ENCODE peak calls at places on chromosomes 2 and 18, in seven cellular contexts. U, J, T, A, N, C and P are unnamed samples.

GRCh38 chr2:85705680-85706039 is 11.5 kb downstream of the GNLY start:
- DNase-seq in U (peak; percentile 95), J (peak; percentile 62), T (no peak), A (no peak), N (no peak), C (no peak), P (no peak)

GRCh38 chr2:11904029-11904428 is 157.6 kb downstream of the LPIN1 start:
- DNase-seq in U (no peak), J (no peak), T (no peak), A (no peak), N (no peak), C (no peak), P (no peak)

GRCh38 chr2:234483568-234484251 is 13.2 kb downstream of the ARL4C start:
- DNase-seq in U (no peak), J (no peak), T (peak; percentile 64), A (no peak), N (no peak), C (no peak), P (peak; percentile 25)

GRCh38 chr2:143223556-143223955 is 94.3 kb downstream of the ARHGAP15 start:
- DNase-seq in U (no peak), J (no peak), T (no peak), A (no peak), N (no peak), C (no peak), P (no peak)

GRCh38 chr18:30992231-30992630 is 50.3 kb downstream of the DSC3 start:
- DNase-seq in U (no peak), J (no peak), T (no peak), A (no peak), N (no peak), C (no peak), P (no peak)

GRCh38 chr2:44510246-44510645 is 148.5 kb downstream of the CAMKMT start:
- DNase-seq in U (no peak), J (no peak), T (no peak), A (no peak), N (no peak), C (no peak), P (no peak)

GRCh38 chr18:54742654-54743053 is 85.6 kb upstream of the RAB27B start:
- DNase-seq in U (peak; percentile 100), J (peak; percentile 62), T (no peak), A (peak; percentile 51), N (no peak), C (no peak), P (peak; percentile 41)

GRCh38 chr2:160836755-160837154 is 323.5 kb upstream of the TANK start:
- DNase-seq in U (peak; percentile 97), J (no peak), T (no peak), A (no peak), N (no peak), C (no peak), P (no peak)

GRCh38 chr2:216827073-216827725 is 32.7 kb downstream of the TNP1 start:
- DNase-seq in U (no peak), J (no peak), T (no peak), A (no peak), N (no peak), C (no peak), P (no peak)

GRCh38 chr2:69309336-69310048 is 77.5 kb downstream of the GFPT1 start:
- DNase-seq in U (peak; percentile 66), J (peak; percentile 55), T (peak; percentile 76), A (peak; percentile 31), N (no peak), C (no peak), P (peak; percentile 81)

GRCh38 chr2:219452361-219453317 is 18.0 kb downstream of the SPEG start:
- DNase-seq in U (peak; percentile 97), J (no peak), T (no peak), A (no peak), N (no peak), C (no peak), P (no peak)

GRCh38 chr2:215825709-215826108 is 187.6 kb downstream of the MREG start:
- DNase-seq in U (peak; percentile 78), J (no peak), T (no peak), A (no peak), N (no peak), C (no peak), P (no peak)

GRCh38 chr18:36380173-36380827 is 82.8 kb downstream of the FHOD3 start:
- DNase-seq in U (no peak), J (no peak), T (no peak), A (no peak), N (no peak), C (no peak), P (no peak)

GRCh38 chr2:38723173-38723572 is 28.0 kb downstream of the SRSF7 start:
- DNase-seq in U (no peak), J (peak; percentile 36), T (no peak), A (no peak), N (no peak), C (no peak), P (no peak)

GRCh38 chr2:172234716-172235661 is 132.3 kb upstream of the DLX2 start:
- DNase-seq in U (no peak), J (peak; percentile 33), T (peak; percentile 77), A (no peak), N (no peak), C (peak; percentile 83), P (peak; percentile 75)

GRCh38 chr2:65416945-65417344 is 15.5 kb downstream of the SPRED2 start:
- DNase-seq in U (no peak), J (peak; percentile 92), T (peak; percentile 73), A (no peak), N (no peak), C (no peak), P (peak; percentile 75)

GRCh38 chr2:20076757-20077156 is 25.3 kb upstream of the LAPTM4A start:
- DNase-seq in U (no peak), J (no peak), T (no peak), A (no peak), N (no peak), C (no peak), P (no peak)

GRCh38 chr2:66692521-66692920 is 257.6 kb downstream of the MEIS1 start:
- DNase-seq in U (peak; percentile 62), J (no peak), T (no peak), A (no peak), N (no peak), C (no peak), P (no peak)

GRCh38 chr2:66689456-66690051 is 254.6 kb downstream of the MEIS1 start:
- DNase-seq in U (peak; percentile 71), J (no peak), T (no peak), A (no peak), N (no peak), C (no peak), P (no peak)

GRCh38 chr2:66691199-66691975 is 256.5 kb downstream of the MEIS1 start:
- DNase-seq in U (peak; percentile 82), J (no peak), T (no peak), A (no peak), N (no peak), C (no peak), P (no peak)

GRCh38 chr2:66686768-66687167 is 251.8 kb downstream of the MEIS1 start:
- DNase-seq in U (peak; percentile 76), J (no peak), T (no peak), A (no peak), N (no peak), C (no peak), P (no peak)

DNA sequence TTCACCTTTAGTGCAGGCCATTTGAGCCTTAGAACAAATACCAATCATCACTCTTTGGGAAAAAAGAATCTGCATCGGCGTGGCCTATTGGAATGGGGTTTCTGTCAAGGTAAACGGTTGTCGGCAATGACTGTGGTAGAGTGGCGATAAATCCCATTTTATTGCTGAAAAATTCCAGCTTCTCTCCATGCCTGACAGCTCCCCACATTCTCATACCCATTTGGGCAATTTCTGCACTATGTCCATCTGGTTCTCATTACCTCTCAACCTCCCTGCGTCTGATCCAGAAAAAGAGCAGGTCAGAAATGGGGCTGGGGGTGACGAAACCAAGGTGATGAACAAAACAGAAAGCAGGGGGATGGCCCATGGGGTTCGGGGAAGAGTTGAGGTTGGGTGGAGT is 254.0 kb downstream of the MEIS1 start:
- DNase-seq in U (peak; percentile 61), J (no peak), T (no peak), A (no peak), N (no peak), C (no peak), P (no peak)
- H3K4me3 ChIP-seq in U (no peak overlapping the region), J (no peak overlapping the region), T (no peak overlapping the region), A (no peak overlapping the region), N (no peak overlapping the region), C (no peak overlapping the region), P (no peak overlapping the region)

GRCh38 chr2:28399289-28399688 is 6.6 kb downstream of the FOSL2 start:
- DNase-seq in U (no peak), J (no peak), T (no peak), A (no peak), N (no peak), C (no peak), P (no peak)

GRCh38 chr2:28397043-28397381 is 4.4 kb downstream of the FOSL2 start:
- DNase-seq in U (no peak), J (no peak), T (no peak), A (no peak), N (no peak), C (no peak), P (no peak)

GRCh38 chr2:28400434-28400833 is 7.8 kb downstream of the FOSL2 start:
- DNase-seq in U (no peak), J (no peak), T (no peak), A (no peak), N (no peak), C (no peak), P (no peak)

GRCh38 chr2:28399946-28400345 is 7.3 kb downstream of the FOSL2 start:
- DNase-seq in U (no peak), J (no peak), T (no peak), A (no peak), N (no peak), C (no peak), P (no peak)

GRCh38 chr2:28398101-28398834 is 5.6 kb downstream of the FOSL2 start:
- DNase-seq in U (peak; percentile 73), J (no peak), T (no peak), A (no peak), N (no peak), C (no peak), P (no peak)
- H3K4me3 ChIP-seq in U (peak overlapping the region; percentile 53), J (no peak overlapping the region), T (no peak overlapping the region), A (peak overlapping the region; percentile 84), N (no peak overlapping the region), C (no peak overlapping the region), P (peak overlapping the region; percentile 2)

DNA sequence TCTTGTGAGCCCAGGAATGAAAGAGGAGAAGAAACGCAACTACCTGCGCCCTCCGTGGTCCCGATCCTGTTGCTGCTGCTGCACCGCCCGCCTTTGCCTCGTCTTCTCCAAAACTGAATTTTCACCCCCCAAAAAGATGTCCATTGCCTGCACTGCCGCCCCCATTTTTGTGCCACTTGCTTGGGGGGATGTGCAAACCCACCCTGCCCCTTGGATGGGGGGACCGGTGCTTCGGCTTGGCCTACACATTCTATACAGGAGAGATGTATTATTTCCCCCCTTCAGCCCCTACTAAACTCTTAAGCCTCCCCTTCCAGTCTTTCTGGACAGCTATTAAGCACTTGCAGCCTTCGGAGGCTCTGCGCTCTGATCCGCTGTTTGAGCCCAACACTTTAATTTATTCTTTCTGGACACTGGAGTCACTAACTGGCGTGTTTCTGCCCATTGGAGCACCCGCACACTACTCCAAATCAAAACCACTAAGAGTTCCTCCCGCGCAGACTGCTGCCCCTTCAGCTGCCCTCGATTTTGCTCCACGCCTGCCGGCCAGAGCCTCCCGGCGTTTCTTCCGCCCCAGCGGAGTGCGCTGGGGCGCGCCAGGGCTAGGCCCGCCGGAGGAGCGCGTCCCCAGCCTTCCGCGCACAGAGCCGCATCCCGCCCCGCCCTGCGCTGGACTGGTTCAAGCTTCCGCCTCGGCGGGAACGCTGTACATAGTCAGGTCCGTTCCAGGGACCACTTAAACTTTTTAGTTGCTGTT is 5.9 kb downstream of the OTX1 start:
- DNase-seq in U (no peak), J (no peak), T (peak; percentile 61), A (peak; percentile 30), N (no peak), C (peak; percentile 87), P (peak; percentile 46)
- H3K4me3 ChIP-seq in U (no peak overlapping the region), J (no peak overlapping the region), T (no peak overlapping the region), A (peak overlapping the region; percentile 39), N (no peak overlapping the region), C (no peak overlapping the region), P (no peak overlapping the region)

GRCh38 chr2:98027535-98027934 is 31.8 kb upstream of the TMEM131 start:
- DNase-seq in U (no peak), J (no peak), T (no peak), A (no peak), N (no peak), C (no peak), P (peak; percentile 13)
- H3K4me3 ChIP-seq in U (no peak overlapping the region), J (no peak overlapping the region), T (no peak overlapping the region), A (no peak overlapping the region), N (no peak overlapping the region), C (no peak overlapping the region), P (no peak overlapping the region)